ENCODE peak calls at places on chromosomes 12 and 14, in four cellular contexts. B is renal cortical epithelial cell; W is activated CD8-positive, alpha-beta memory T cell treated with anti-CD3 and anti-CD28 coated beads, Interleukin-2, amount 50 U/mL, for 4 hours; O is psoas muscle. J is an unnamed sample.

GRCh38 chr12:116276433-116277216 is 868 bp downstream of the MED13L start:
- DNase-seq in B (no peak), W (peak), O (peak), J (peak)

GRCh38 chr12:127628655-127629054 is 638.3 kb upstream of the TMEM132C start:
- DNase-seq in B (no peak), W (no peak), O (no peak), J (peak)

GRCh38 chr14:96567289-96567899 is 65.2 kb downstream of the PAPOLA start:
- DNase-seq in B (peak), W (no peak), O (no peak), J (peak)

GRCh38 chr14:24130717-24131548 is 474 bp downstream of the FITM1 start:
- DNase-seq in B (no peak), W (no peak), O (peak), J (no peak)

GRCh38 chr12:5512585-5512970 is 80.7 kb downstream of the NTF3 start:
- DNase-seq in B (no peak), W (no peak), O (no peak), J (no peak)

GRCh38 chr12:130184531-130185090 is 22.3 kb downstream of the FZD10 start:
- DNase-seq in B (no peak), W (no peak), O (no peak), J (no peak)

GRCh38 chr12:13204428-13204827 is 7.9 kb downstream of the EMP1 start:
- DNase-seq in B (no peak), W (no peak), O (no peak), J (no peak)

GRCh38 chr14:82854851-82855250 is 1321.2 kb upstream of the SEL1L start:
- DNase-seq in B (no peak), W (no peak), O (no peak), J (no peak)

GRCh38 chr12:117073611-117074010 is 25.6 kb downstream of the TESC start:
- DNase-seq in B (no peak), W (no peak), O (no peak), J (no peak)

GRCh38 chr14:65949711-65950516 is 536.3 kb upstream of the CCDC196 start:
- DNase-seq in B (peak), W (peak), O (peak), J (peak)

GRCh38 chr12:62919827-62920226 is 15.1 kb downstream of the PPM1H start:
- DNase-seq in B (peak), W (no peak), O (peak), J (peak)

GRCh38 chr12:106980944-106981343 is 6.0 kb downstream of the MTERF2 start:
- DNase-seq in B (no peak), W (no peak), O (no peak), J (no peak)

GRCh38 chr12:120847392-120848157 is 56.6 kb downstream of the SPPL3 start:
- DNase-seq in B (no peak), W (no peak), O (no peak), J (no peak)

GRCh38 chr12:67457799-67458680 is 188.9 kb downstream of the CAND1 start:
- DNase-seq in B (no peak), W (no peak), O (no peak), J (no peak)

GRCh38 chr12:3885179-3886094 is 12.2 kb upstream of the PARP11 start:
- DNase-seq in B (peak), W (peak), O (no peak), J (peak)

GRCh38 chr12:124916370-124917134 is 2.1 kb upstream of the UBC start:
- DNase-seq in B (peak), W (no peak), O (peak), J (peak)

GRCh38 chr14:82911930-82912329 is 1378.3 kb upstream of the SEL1L start:
- DNase-seq in B (no peak), W (no peak), O (no peak), J (no peak)

GRCh38 chr12:49253033-49253623 is 11.8 kb upstream of the TUBA1C start:
- DNase-seq in B (peak), W (no peak), O (no peak), J (peak)

GRCh38 chr14:88933203-88933602 is 108.8 kb downstream of the TTC8 start:
- DNase-seq in B (no peak), W (no peak), O (no peak), J (no peak)

GRCh38 chr12:87652026-87652425 is 377.2 kb downstream of the C12orf50 start:
- DNase-seq in B (no peak), W (no peak), O (no peak), J (no peak)

GRCh38 chr14:95516554-95517209 is at the start of gene SYNE3:
- DNase-seq in B (no peak), W (peak), O (peak), J (no peak)

GRCh38 chr14:58796636-58797429 is 159.1 kb downstream of the DACT1 start:
- DNase-seq in B (peak), W (no peak), O (no peak), J (no peak)

GRCh38 chr14:50763386-50764007 is 67.5 kb downstream of the NIN start:
- DNase-seq in B (peak), W (no peak), O (no peak), J (peak)

GRCh38 chr12:4857472-4858291 is 52.0 kb upstream of the KCNA1 start:
- DNase-seq in B (peak), W (peak), O (peak), J (peak)

GRCh38 chr14:31582286-31582691 is 21.1 kb downstream of the NUBPL start:
- DNase-seq in B (no peak), W (no peak), O (no peak), J (no peak)

GRCh38 chr14:72054929-72055328 is 122.7 kb downstream of the RGS6 start:
- DNase-seq in B (no peak), W (no peak), O (no peak), J (no peak)

GRCh38 chr14:47507866-47508265 is 167.5 kb downstream of the MDGA2 start:
- DNase-seq in B (no peak), W (no peak), O (no peak), J (no peak)

GRCh38 chr14:89589400-89590128 is 172.5 kb upstream of the FOXN3 start:
- DNase-seq in B (no peak), W (no peak), O (no peak), J (no peak)

GRCh38 chr14:64137657-64138290 is 156.4 kb downstream of the ESR2 start:
- DNase-seq in B (no peak), W (no peak), O (no peak), J (no peak)

GRCh38 chr12:100460702-100461101 is 13.0 kb upstream of the NR1H4 start:
- DNase-seq in B (no peak), W (no peak), O (no peak), J (no peak)